ENCODE peak calls at places on chromosomes 16 and 17, in four cellular contexts. L, K, V and J are unnamed samples.

GRCh38 chr16:66344533-66345145 is 21.9 kb upstream of the CDH5 start:
- DNase-seq in L (peak; percentile 35), K (no peak), V (peak; percentile 29), J (no peak)

GRCh38 chr16:80938035-80938927 is 68.4 kb downstream of the CMC2 start:
- DNase-seq in L (no peak), K (no peak), V (no peak), J (no peak)

GRCh38 chr17:46772879-46773620 is 45.4 kb downstream of the WNT3 start:
- DNase-seq in L (no peak), K (no peak), V (no peak), J (peak; percentile 41)

GRCh38 chr16:79573071-79573470 is 27.5 kb downstream of the MAF start:
- DNase-seq in L (no peak), K (no peak), V (no peak), J (no peak)

GRCh38 chr16:83160609-83161008 is 533.8 kb downstream of the CDH13 start:
- DNase-seq in L (no peak), K (no peak), V (no peak), J (no peak)

GRCh38 chr17:82432017-82432416 is 13.6 kb upstream of the OGFOD3 start:
- DNase-seq in L (no peak), K (no peak), V (no peak), J (no peak)

GRCh38 chr17:20063665-20064648 is 54.8 kb downstream of the SPECC1 start:
- DNase-seq in L (no peak), K (peak; percentile 76), V (no peak), J (no peak)

GRCh38 chr16:30903596-30903995 is 7.2 kb downstream of the CTF1 start:
- DNase-seq in L (no peak), K (no peak), V (peak; percentile 38), J (peak; percentile 84)

GRCh38 chr17:19275457-19276082 is 38.4 kb downstream of the EPN2 start:
- DNase-seq in L (no peak), K (no peak), V (no peak), J (no peak)

GRCh38 chr16:86984286-86984685 is 332.9 kb downstream of the C16orf95 start:
- DNase-seq in L (no peak), K (no peak), V (no peak), J (no peak)

GRCh38 chr17:4710693-4711634 is 532 bp downstream of the ARRB2 start:
- DNase-seq in L (peak; percentile 26), K (no peak), V (no peak), J (peak; percentile 72)

GRCh38 chr16:65284583-65284982 is 162.7 kb upstream of the CDH11 start:
- DNase-seq in L (no peak), K (no peak), V (no peak), J (no peak)

GRCh38 chr16:73565263-73565662 is 517.3 kb upstream of the ZFHX3 start:
- DNase-seq in L (no peak), K (no peak), V (peak; percentile 23), J (no peak)

GRCh38 chr17:12691173-12691572 is 25.5 kb downstream of the MYOCD start:
- DNase-seq in L (no peak), K (no peak), V (no peak), J (no peak)

GRCh38 chr16:4702466-4702808 is 9.1 kb downstream of the NUDT16L1 start:
- DNase-seq in L (no peak), K (no peak), V (peak; percentile 44), J (no peak)

GRCh38 chr17:61157246-61157887 is 242.3 kb upstream of the TBX2 start:
- DNase-seq in L (no peak), K (no peak), V (no peak), J (peak; percentile 54)

GRCh38 chr16:57470683-57471082 is 8.2 kb downstream of the POLR2C start:
- DNase-seq in L (no peak), K (no peak), V (no peak), J (peak; percentile 45)

GRCh38 chr16:57656342-57656955 is 11.7 kb upstream of the ADGRG3 start:
- DNase-seq in L (no peak), K (no peak), V (no peak), J (no peak)

GRCh38 chr16:74477226-74477625 is 55.9 kb upstream of the CLEC18B start:
- DNase-seq in L (no peak), K (no peak), V (peak; percentile 48), J (no peak)

GRCh38 chr16:58497935-58498334 is 2.0 kb upstream of the NDRG4 start:
- DNase-seq in L (no peak), K (no peak), V (no peak), J (no peak)

GRCh38 chr16:85902366-85903155 is 3.6 kb downstream of the IRF8 start:
- DNase-seq in L (no peak), K (peak; percentile 92), V (no peak), J (no peak)

DNA sequence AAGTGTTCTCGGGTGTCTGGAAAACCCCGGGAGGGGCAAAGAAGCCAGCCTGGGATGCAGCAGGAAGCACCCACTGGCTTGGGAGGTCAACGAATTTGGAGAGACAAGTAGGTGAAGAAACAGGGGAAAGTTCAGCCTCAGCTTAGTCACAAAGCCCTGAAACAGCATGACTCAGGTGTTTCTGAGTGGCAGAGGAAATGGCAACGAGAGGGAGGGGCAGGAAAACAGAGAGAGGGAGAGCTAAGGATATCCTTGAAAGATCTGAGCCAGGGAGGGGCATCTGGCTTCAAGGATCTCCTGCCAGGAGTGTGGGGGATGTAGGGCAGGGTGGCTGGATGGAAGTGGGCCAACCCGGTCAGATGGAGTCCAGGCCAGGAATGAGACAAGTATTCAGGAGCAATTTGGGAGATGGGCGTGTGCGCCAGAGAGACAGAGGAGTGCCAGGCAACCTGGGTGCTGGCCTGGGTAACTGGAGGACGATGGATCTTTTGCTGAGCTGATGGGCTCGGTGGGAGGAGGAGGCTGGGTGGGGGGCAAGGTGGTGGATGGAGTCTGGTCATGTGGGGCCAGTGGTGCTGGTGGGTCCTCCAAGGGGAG is 27.2 kb downstream of the ABCC3 start:
- DNase-seq in L (peak; percentile 69), K (no peak), V (peak; percentile 93), J (peak; percentile 73)
- TF ChIP-seq YY1 in L (no peak), K (no peak), V (no peak), J (no peak)

GRCh38 chr17:42502926-42503325 is 33.1 kb upstream of the NAGLU start:
- DNase-seq in L (no peak), K (no peak), V (no peak), J (no peak)

GRCh38 chr17:42507671-42508070 is 28.4 kb upstream of the NAGLU start:
- DNase-seq in L (no peak), K (no peak), V (no peak), J (no peak)

GRCh38 chr17:42502091-42502490 is 34.0 kb upstream of the NAGLU start:
- DNase-seq in L (no peak), K (no peak), V (no peak), J (no peak)
- TF ChIP-seq MXI1 in L (no peak), K (no peak), V (no peak), J (no peak)

DNA sequence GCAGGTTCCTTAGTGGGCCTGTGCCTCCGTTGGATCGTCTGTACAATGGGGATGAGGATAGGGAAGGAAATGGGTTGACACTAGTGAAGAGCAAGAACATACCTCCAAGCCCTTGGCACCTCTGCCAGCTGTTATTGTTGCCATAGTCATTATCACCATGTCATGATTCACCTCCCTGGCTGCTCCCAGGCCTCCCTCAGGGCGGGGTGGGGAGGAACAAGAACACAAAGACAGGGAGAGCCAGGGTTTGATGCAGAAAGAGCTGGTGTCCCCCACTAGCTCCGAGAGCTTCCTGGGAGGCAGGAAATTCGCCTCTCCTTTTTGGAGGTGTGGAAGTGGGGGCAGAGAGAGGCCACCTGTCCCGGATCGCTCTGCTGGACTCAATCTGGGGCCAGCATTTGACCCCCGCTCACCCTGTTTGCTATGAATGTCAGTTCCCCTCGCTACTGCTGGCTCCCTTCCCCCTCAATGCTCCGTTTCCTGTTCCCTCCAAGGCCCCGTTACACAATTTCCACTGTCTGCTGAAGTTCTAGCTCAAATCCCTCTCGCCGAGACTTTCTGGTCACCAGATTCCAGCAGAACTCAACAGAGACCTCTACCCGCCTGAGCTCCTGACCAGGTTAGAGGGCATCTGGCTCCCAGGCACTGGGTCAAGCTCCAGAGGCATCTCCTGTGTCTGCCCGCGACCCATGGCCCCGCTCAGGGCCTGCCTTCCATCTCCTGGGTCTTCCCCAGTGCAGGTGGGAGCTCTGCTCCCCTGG is 9.1 kb downstream of the TIMP2 start:
- DNase-seq in L (no peak), K (no peak), V (no peak), J (no peak)
- TF ChIP-seq YY1 in L (no peak), K (no peak), V (no peak), J (no peak)

DNA sequence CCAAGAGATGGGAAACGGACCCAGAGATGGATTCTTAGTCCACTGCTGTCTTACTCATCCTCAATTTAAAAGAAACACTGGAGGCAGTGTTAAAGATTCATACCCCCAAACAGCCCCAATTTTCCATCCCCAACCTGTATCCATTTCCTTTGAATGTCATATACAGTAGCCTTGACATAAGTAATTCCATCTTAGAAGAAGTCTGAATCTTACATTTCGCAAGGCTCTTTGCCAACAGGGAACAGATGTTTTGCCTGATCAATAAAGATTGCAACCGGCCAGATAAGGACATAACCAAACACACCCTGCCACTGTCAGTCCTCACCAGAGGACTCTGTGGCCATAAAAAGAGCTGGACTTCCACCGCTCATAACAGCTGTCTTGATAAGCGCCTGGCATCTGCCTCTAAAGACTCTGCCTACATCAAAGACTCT is 59.1 kb upstream of the MED9 start:
- DNase-seq in L (peak; percentile 61), K (no peak), V (peak; percentile 68), J (no peak)
- TF ChIP-seq MXI1 in L (no peak), K (no peak), V (no peak), J (no peak)

DNA sequence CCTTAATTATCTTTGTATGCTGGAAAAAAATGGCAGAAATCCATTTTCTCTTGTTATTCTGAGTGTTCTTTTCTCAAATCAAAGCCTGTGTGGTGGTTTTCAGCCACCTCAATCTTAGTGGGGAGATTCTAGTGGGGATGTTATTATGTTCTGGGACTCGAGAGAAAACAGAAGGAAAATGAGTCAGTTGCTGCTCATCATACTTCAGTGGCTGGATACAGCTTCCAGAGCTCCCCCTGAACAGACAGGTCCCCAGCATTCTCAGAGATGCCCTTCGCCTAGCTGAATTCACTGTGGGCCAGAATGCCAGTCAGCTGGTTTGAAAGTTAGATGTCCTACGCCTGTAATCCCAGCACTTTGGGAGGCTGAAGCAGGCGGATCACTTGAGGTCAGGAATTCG is 8.5 kb downstream of the ST6GALNAC1 start:
- DNase-seq in L (no peak), K (no peak), V (no peak), J (no peak)
- TF ChIP-seq YY1 in L (no peak), K (no peak), V (no peak), J (no peak)

DNA sequence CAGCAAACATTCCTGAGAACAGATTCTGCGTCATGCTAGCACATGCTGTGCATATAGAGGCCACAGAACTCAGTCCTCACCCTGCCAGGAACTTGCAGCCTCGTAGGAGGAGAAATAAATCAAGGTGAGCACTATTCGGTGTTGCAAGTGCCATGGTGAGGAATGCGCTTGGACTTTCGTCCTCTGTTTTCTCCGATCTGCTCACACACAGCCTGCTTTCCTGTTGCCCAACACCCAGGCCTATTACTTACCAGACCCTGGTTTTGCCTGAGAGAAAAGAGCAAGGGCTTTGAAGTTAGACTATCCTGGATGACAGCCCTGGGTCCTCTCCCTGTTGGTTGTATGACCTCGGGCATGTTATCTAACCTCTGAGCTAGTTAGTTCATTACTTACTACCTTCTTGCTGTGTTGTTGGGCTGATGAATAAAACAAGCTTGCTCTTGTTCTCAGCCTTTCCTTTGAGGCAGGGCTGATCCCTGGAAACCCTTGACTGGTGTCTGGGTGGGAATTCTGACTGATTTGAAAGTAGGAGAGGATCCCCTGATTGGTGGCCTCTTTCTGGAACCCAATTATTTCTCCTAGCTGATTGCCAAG is 2.9 kb downstream of the ACSF2 start:
- DNase-seq in L (no peak), K (no peak), V (peak; percentile 100), J (no peak)
- TF ChIP-seq MXI1 in L (no peak), K (no peak), V (peak; percentile 73), J (no peak)